ENCODE peak calls at places on chromosome 17, in nine cellular contexts. One of them, this sample, is unnamed.

GRCh38 chr17:6471531-6472465 is 27.5 kb downstream of the PIMREG start:
- DNase-seq in neural progenitor cell: peak; percentile 83
- DNase-seq in EH: peak; percentile 84
- DNase-seq in hippocampal formation: no peak
- DNase-seq in lung: no peak
- DNase-seq in iris pigment epithelial cell: peak; percentile 44
- DNase-seq in skeletal muscle cell: no peak
- DNase-seq in activated naive CD8-positive, alpha-beta T cell treated with anti-CD3 and anti-CD28 coated beads, Interleukin-2, amount 50 U/mL, for 24 hours: no peak
- DNase-seq in HEK293T: no peak
- DNase-seq in this sample: no peak

GRCh38 chr17:41511130-41511529 is 5.7 kb upstream of the KRT13 start:
- DNase-seq in neural progenitor cell: peak; percentile 36
- DNase-seq in EH: no peak
- DNase-seq in hippocampal formation: no peak
- DNase-seq in lung: no peak
- DNase-seq in iris pigment epithelial cell: no peak
- DNase-seq in skeletal muscle cell: no peak
- DNase-seq in activated naive CD8-positive, alpha-beta T cell treated with anti-CD3 and anti-CD28 coated beads, Interleukin-2, amount 50 U/mL, for 24 hours: no peak
- DNase-seq in HEK293T: no peak
- DNase-seq in this sample: no peak

GRCh38 chr17:66526827-66527226 is 224.4 kb downstream of the PRKCA start:
- DNase-seq in neural progenitor cell: no peak
- DNase-seq in EH: no peak
- DNase-seq in hippocampal formation: no peak
- DNase-seq in lung: no peak
- DNase-seq in iris pigment epithelial cell: no peak
- DNase-seq in skeletal muscle cell: no peak
- DNase-seq in activated naive CD8-positive, alpha-beta T cell treated with anti-CD3 and anti-CD28 coated beads, Interleukin-2, amount 50 U/mL, for 24 hours: no peak
- DNase-seq in HEK293T: no peak
- DNase-seq in this sample: no peak

GRCh38 chr17:7356779-7357178 is 1.8 kb downstream of the TMEM95 start:
- DNase-seq in neural progenitor cell: no peak
- DNase-seq in EH: no peak
- DNase-seq in hippocampal formation: no peak
- DNase-seq in lung: no peak
- DNase-seq in iris pigment epithelial cell: no peak
- DNase-seq in skeletal muscle cell: no peak
- DNase-seq in activated naive CD8-positive, alpha-beta T cell treated with anti-CD3 and anti-CD28 coated beads, Interleukin-2, amount 50 U/mL, for 24 hours: no peak
- DNase-seq in HEK293T: no peak
- DNase-seq in this sample: no peak

GRCh38 chr17:37107406-37108083 is 158.8 kb downstream of the AATF start:
- DNase-seq in neural progenitor cell: no peak
- DNase-seq in EH: peak; percentile 7
- DNase-seq in hippocampal formation: peak; percentile 54
- DNase-seq in lung: peak; percentile 64
- DNase-seq in iris pigment epithelial cell: peak; percentile 46
- DNase-seq in skeletal muscle cell: no peak
- DNase-seq in activated naive CD8-positive, alpha-beta T cell treated with anti-CD3 and anti-CD28 coated beads, Interleukin-2, amount 50 U/mL, for 24 hours: no peak
- DNase-seq in HEK293T: no peak
- DNase-seq in this sample: no peak

GRCh38 chr17:36884495-36885160 is 52.6 kb upstream of the LHX1 start:
- DNase-seq in neural progenitor cell: no peak
- DNase-seq in EH: no peak
- DNase-seq in hippocampal formation: no peak
- DNase-seq in lung: no peak
- DNase-seq in iris pigment epithelial cell: no peak
- DNase-seq in skeletal muscle cell: no peak
- DNase-seq in activated naive CD8-positive, alpha-beta T cell treated with anti-CD3 and anti-CD28 coated beads, Interleukin-2, amount 50 U/mL, for 24 hours: no peak
- DNase-seq in HEK293T: no peak
- DNase-seq in this sample: no peak

GRCh38 chr17:40791808-40792436 is 7.8 kb downstream of the KRT28 start:
- DNase-seq in neural progenitor cell: peak; percentile 52
- DNase-seq in EH: peak; percentile 58
- DNase-seq in hippocampal formation: peak; percentile 0
- DNase-seq in lung: no peak
- DNase-seq in iris pigment epithelial cell: peak; percentile 45
- DNase-seq in skeletal muscle cell: no peak
- DNase-seq in activated naive CD8-positive, alpha-beta T cell treated with anti-CD3 and anti-CD28 coated beads, Interleukin-2, amount 50 U/mL, for 24 hours: no peak
- DNase-seq in HEK293T: peak; percentile 10
- DNase-seq in this sample: peak; percentile 16

GRCh38 chr17:6514371-6514770 is 42.0 kb downstream of the PITPNM3 start:
- DNase-seq in neural progenitor cell: no peak
- DNase-seq in EH: no peak
- DNase-seq in hippocampal formation: no peak
- DNase-seq in lung: no peak
- DNase-seq in iris pigment epithelial cell: peak; percentile 8
- DNase-seq in skeletal muscle cell: no peak
- DNase-seq in activated naive CD8-positive, alpha-beta T cell treated with anti-CD3 and anti-CD28 coated beads, Interleukin-2, amount 50 U/mL, for 24 hours: no peak
- DNase-seq in HEK293T: no peak
- DNase-seq in this sample: no peak

GRCh38 chr17:348692-349425 is 3.7 kb downstream of the RPH3AL start:
- DNase-seq in neural progenitor cell: peak; percentile 47
- DNase-seq in EH: no peak
- DNase-seq in hippocampal formation: no peak
- DNase-seq in lung: peak; percentile 63
- DNase-seq in iris pigment epithelial cell: no peak
- DNase-seq in skeletal muscle cell: no peak
- DNase-seq in activated naive CD8-positive, alpha-beta T cell treated with anti-CD3 and anti-CD28 coated beads, Interleukin-2, amount 50 U/mL, for 24 hours: no peak
- DNase-seq in HEK293T: no peak
- DNase-seq in this sample: peak; percentile 51

GRCh38 chr17:74008196-74008595 is 195.3 kb upstream of the RPL38 start:
- DNase-seq in neural progenitor cell: peak; percentile 59
- DNase-seq in EH: no peak
- DNase-seq in hippocampal formation: no peak
- DNase-seq in lung: no peak
- DNase-seq in iris pigment epithelial cell: no peak
- DNase-seq in skeletal muscle cell: no peak
- DNase-seq in activated naive CD8-positive, alpha-beta T cell treated with anti-CD3 and anti-CD28 coated beads, Interleukin-2, amount 50 U/mL, for 24 hours: peak; percentile 30
- DNase-seq in HEK293T: peak; percentile 50
- DNase-seq in this sample: peak; percentile 39

GRCh38 chr17:69714659-69715058 is 300.2 kb downstream of the MAP2K6 start:
- DNase-seq in neural progenitor cell: no peak
- DNase-seq in EH: no peak
- DNase-seq in hippocampal formation: no peak
- DNase-seq in lung: no peak
- DNase-seq in iris pigment epithelial cell: peak; percentile 24
- DNase-seq in skeletal muscle cell: no peak
- DNase-seq in activated naive CD8-positive, alpha-beta T cell treated with anti-CD3 and anti-CD28 coated beads, Interleukin-2, amount 50 U/mL, for 24 hours: no peak
- DNase-seq in HEK293T: no peak
- DNase-seq in this sample: no peak

GRCh38 chr17:45320931-45321461 is 4.2 kb upstream of the MAP3K14 start:
- DNase-seq in neural progenitor cell: no peak
- DNase-seq in EH: peak; percentile 100
- DNase-seq in hippocampal formation: no peak
- DNase-seq in lung: no peak
- DNase-seq in iris pigment epithelial cell: peak; percentile 92
- DNase-seq in skeletal muscle cell: peak; percentile 93
- DNase-seq in activated naive CD8-positive, alpha-beta T cell treated with anti-CD3 and anti-CD28 coated beads, Interleukin-2, amount 50 U/mL, for 24 hours: no peak
- DNase-seq in HEK293T: peak; percentile 54
- DNase-seq in this sample: no peak

GRCh38 chr17:55729484-55729883 is 6.8 kb upstream of the TMEM100 start:
- DNase-seq in neural progenitor cell: no peak
- DNase-seq in EH: no peak
- DNase-seq in hippocampal formation: no peak
- DNase-seq in lung: no peak
- DNase-seq in iris pigment epithelial cell: no peak
- DNase-seq in skeletal muscle cell: no peak
- DNase-seq in activated naive CD8-positive, alpha-beta T cell treated with anti-CD3 and anti-CD28 coated beads, Interleukin-2, amount 50 U/mL, for 24 hours: no peak
- DNase-seq in HEK293T: no peak
- DNase-seq in this sample: no peak

GRCh38 chr17:37365589-37365988 is 10.2 kb upstream of the C17orf78 start:
- DNase-seq in neural progenitor cell: no peak
- DNase-seq in EH: no peak
- DNase-seq in hippocampal formation: no peak
- DNase-seq in lung: no peak
- DNase-seq in iris pigment epithelial cell: peak; percentile 24
- DNase-seq in skeletal muscle cell: no peak
- DNase-seq in activated naive CD8-positive, alpha-beta T cell treated with anti-CD3 and anti-CD28 coated beads, Interleukin-2, amount 50 U/mL, for 24 hours: no peak
- DNase-seq in HEK293T: no peak
- DNase-seq in this sample: no peak

GRCh38 chr17:64077409-64077808 is 52.5 kb downstream of the ERN1 start:
- DNase-seq in neural progenitor cell: no peak
- DNase-seq in EH: no peak
- DNase-seq in hippocampal formation: no peak
- DNase-seq in lung: peak; percentile 57
- DNase-seq in iris pigment epithelial cell: no peak
- DNase-seq in skeletal muscle cell: no peak
- DNase-seq in activated naive CD8-positive, alpha-beta T cell treated with anti-CD3 and anti-CD28 coated beads, Interleukin-2, amount 50 U/mL, for 24 hours: no peak
- DNase-seq in HEK293T: no peak
- DNase-seq in this sample: no peak

GRCh38 chr17:10875984-10876555 is 38.2 kb upstream of the PIRT start:
- DNase-seq in neural progenitor cell: peak; percentile 81
- DNase-seq in EH: peak; percentile 15
- DNase-seq in hippocampal formation: peak; percentile 6
- DNase-seq in lung: peak; percentile 33
- DNase-seq in iris pigment epithelial cell: peak; percentile 20
- DNase-seq in skeletal muscle cell: no peak
- DNase-seq in activated naive CD8-positive, alpha-beta T cell treated with anti-CD3 and anti-CD28 coated beads, Interleukin-2, amount 50 U/mL, for 24 hours: peak; percentile 48
- DNase-seq in HEK293T: peak; percentile 61
- DNase-seq in this sample: no peak

GRCh38 chr17:42275527-42276358 is 448 bp downstream of the STAT5B start:
- DNase-seq in neural progenitor cell: peak; percentile 67
- DNase-seq in EH: peak; percentile 61
- DNase-seq in hippocampal formation: no peak
- DNase-seq in lung: no peak
- DNase-seq in iris pigment epithelial cell: peak; percentile 44
- DNase-seq in skeletal muscle cell: no peak
- DNase-seq in activated naive CD8-positive, alpha-beta T cell treated with anti-CD3 and anti-CD28 coated beads, Interleukin-2, amount 50 U/mL, for 24 hours: peak; percentile 41
- DNase-seq in HEK293T: peak; percentile 19
- DNase-seq in this sample: no peak

GRCh38 chr17:83193336-83194188 is 114.2 kb downstream of the METRNL start:
- DNase-seq in neural progenitor cell: no peak
- DNase-seq in EH: peak; percentile 45
- DNase-seq in hippocampal formation: no peak
- DNase-seq in lung: peak; percentile 47
- DNase-seq in iris pigment epithelial cell: no peak
- DNase-seq in skeletal muscle cell: no peak
- DNase-seq in activated naive CD8-positive, alpha-beta T cell treated with anti-CD3 and anti-CD28 coated beads, Interleukin-2, amount 50 U/mL, for 24 hours: peak; percentile 15
- DNase-seq in HEK293T: no peak
- DNase-seq in this sample: no peak

GRCh38 chr17:79043931-79044320 is 20.0 kb downstream of the C1QTNF1 start:
- DNase-seq in neural progenitor cell: no peak
- DNase-seq in EH: no peak
- DNase-seq in hippocampal formation: no peak
- DNase-seq in lung: no peak
- DNase-seq in iris pigment epithelial cell: no peak
- DNase-seq in skeletal muscle cell: no peak
- DNase-seq in activated naive CD8-positive, alpha-beta T cell treated with anti-CD3 and anti-CD28 coated beads, Interleukin-2, amount 50 U/mL, for 24 hours: no peak
- DNase-seq in HEK293T: no peak
- DNase-seq in this sample: no peak

GRCh38 chr17:63270610-63271009 is 175.5 kb downstream of the CYB561 start:
- DNase-seq in neural progenitor cell: no peak
- DNase-seq in EH: no peak
- DNase-seq in hippocampal formation: no peak
- DNase-seq in lung: no peak
- DNase-seq in iris pigment epithelial cell: no peak
- DNase-seq in skeletal muscle cell: no peak
- DNase-seq in activated naive CD8-positive, alpha-beta T cell treated with anti-CD3 and anti-CD28 coated beads, Interleukin-2, amount 50 U/mL, for 24 hours: no peak
- DNase-seq in HEK293T: no peak
- DNase-seq in this sample: no peak

GRCh38 chr17:73841431-73842060 is 197.3 kb upstream of the SDK2 start:
- DNase-seq in neural progenitor cell: peak; percentile 66
- DNase-seq in EH: no peak
- DNase-seq in hippocampal formation: no peak
- DNase-seq in lung: no peak
- DNase-seq in iris pigment epithelial cell: no peak
- DNase-seq in skeletal muscle cell: no peak
- DNase-seq in activated naive CD8-positive, alpha-beta T cell treated with anti-CD3 and anti-CD28 coated beads, Interleukin-2, amount 50 U/mL, for 24 hours: no peak
- DNase-seq in HEK293T: no peak
- DNase-seq in this sample: peak; percentile 28

GRCh38 chr17:72598705-72599104 is 477.9 kb downstream of the SOX9 start:
- DNase-seq in neural progenitor cell: no peak
- DNase-seq in EH: peak; percentile 39
- DNase-seq in hippocampal formation: no peak
- DNase-seq in lung: no peak
- DNase-seq in iris pigment epithelial cell: no peak
- DNase-seq in skeletal muscle cell: no peak
- DNase-seq in activated naive CD8-positive, alpha-beta T cell treated with anti-CD3 and anti-CD28 coated beads, Interleukin-2, amount 50 U/mL, for 24 hours: no peak
- DNase-seq in HEK293T: no peak
- DNase-seq in this sample: no peak

GRCh38 chr17:42248351-42249179 is 27.6 kb downstream of the STAT5B start:
- DNase-seq in neural progenitor cell: peak; percentile 47
- DNase-seq in EH: peak; percentile 70
- DNase-seq in hippocampal formation: peak; percentile 92
- DNase-seq in lung: peak; percentile 73
- DNase-seq in iris pigment epithelial cell: peak; percentile 98
- DNase-seq in skeletal muscle cell: peak; percentile 65
- DNase-seq in activated naive CD8-positive, alpha-beta T cell treated with anti-CD3 and anti-CD28 coated beads, Interleukin-2, amount 50 U/mL, for 24 hours: peak; percentile 67
- DNase-seq in HEK293T: no peak
- DNase-seq in this sample: peak; percentile 22

GRCh38 chr17:9022553-9023388 is 1.5 kb downstream of the NTN1 start:
- DNase-seq in neural progenitor cell: peak; percentile 68
- DNase-seq in EH: no peak
- DNase-seq in hippocampal formation: no peak
- DNase-seq in lung: no peak
- DNase-seq in iris pigment epithelial cell: peak; percentile 23
- DNase-seq in skeletal muscle cell: no peak
- DNase-seq in activated naive CD8-positive, alpha-beta T cell treated with anti-CD3 and anti-CD28 coated beads, Interleukin-2, amount 50 U/mL, for 24 hours: no peak
- DNase-seq in HEK293T: no peak
- DNase-seq in this sample: no peak

GRCh38 chr17:81025756-81026155 is 9.2 kb upstream of the BAIAP2 start:
- DNase-seq in neural progenitor cell: no peak
- DNase-seq in EH: peak; percentile 32
- DNase-seq in hippocampal formation: peak; percentile 79
- DNase-seq in lung: no peak
- DNase-seq in iris pigment epithelial cell: no peak
- DNase-seq in skeletal muscle cell: no peak
- DNase-seq in activated naive CD8-positive, alpha-beta T cell treated with anti-CD3 and anti-CD28 coated beads, Interleukin-2, amount 50 U/mL, for 24 hours: no peak
- DNase-seq in HEK293T: no peak
- DNase-seq in this sample: no peak

GRCh38 chr17:59785091-59785799 is 77.8 kb downstream of the VMP1 start:
- DNase-seq in neural progenitor cell: no peak
- DNase-seq in EH: peak; percentile 42
- DNase-seq in hippocampal formation: no peak
- DNase-seq in lung: no peak
- DNase-seq in iris pigment epithelial cell: peak; percentile 52
- DNase-seq in skeletal muscle cell: no peak
- DNase-seq in activated naive CD8-positive, alpha-beta T cell treated with anti-CD3 and anti-CD28 coated beads, Interleukin-2, amount 50 U/mL, for 24 hours: no peak
- DNase-seq in HEK293T: no peak
- DNase-seq in this sample: no peak

GRCh38 chr17:17774009-17774881 is 62.5 kb downstream of the SREBF1 start:
- DNase-seq in neural progenitor cell: no peak
- DNase-seq in EH: no peak
- DNase-seq in hippocampal formation: no peak
- DNase-seq in lung: no peak
- DNase-seq in iris pigment epithelial cell: no peak
- DNase-seq in skeletal muscle cell: no peak
- DNase-seq in activated naive CD8-positive, alpha-beta T cell treated with anti-CD3 and anti-CD28 coated beads, Interleukin-2, amount 50 U/mL, for 24 hours: no peak
- DNase-seq in HEK293T: no peak
- DNase-seq in this sample: no peak

GRCh38 chr17:82936768-82937171 is 96.9 kb upstream of the ZNF750 start:
- DNase-seq in neural progenitor cell: no peak
- DNase-seq in EH: no peak
- DNase-seq in hippocampal formation: no peak
- DNase-seq in lung: no peak
- DNase-seq in iris pigment epithelial cell: no peak
- DNase-seq in skeletal muscle cell: no peak
- DNase-seq in activated naive CD8-positive, alpha-beta T cell treated with anti-CD3 and anti-CD28 coated beads, Interleukin-2, amount 50 U/mL, for 24 hours: no peak
- DNase-seq in HEK293T: no peak
- DNase-seq in this sample: no peak

GRCh38 chr17:38749222-38750043 is 1.3 kb upstream of the PCGF2 start:
- DNase-seq in neural progenitor cell: peak; percentile 90
- DNase-seq in EH: peak; percentile 81
- DNase-seq in hippocampal formation: no peak
- DNase-seq in lung: peak; percentile 87
- DNase-seq in iris pigment epithelial cell: peak; percentile 63
- DNase-seq in skeletal muscle cell: no peak
- DNase-seq in activated naive CD8-positive, alpha-beta T cell treated with anti-CD3 and anti-CD28 coated beads, Interleukin-2, amount 50 U/mL, for 24 hours: no peak
- DNase-seq in HEK293T: no peak
- DNase-seq in this sample: peak; percentile 50

GRCh38 chr17:80125656-80126448 is 21.1 kb downstream of the EIF4A3 start:
- DNase-seq in neural progenitor cell: no peak
- DNase-seq in EH: peak; percentile 84
- DNase-seq in hippocampal formation: no peak
- DNase-seq in lung: no peak
- DNase-seq in iris pigment epithelial cell: peak; percentile 72
- DNase-seq in skeletal muscle cell: peak; percentile 35
- DNase-seq in activated naive CD8-positive, alpha-beta T cell treated with anti-CD3 and anti-CD28 coated beads, Interleukin-2, amount 50 U/mL, for 24 hours: no peak
- DNase-seq in HEK293T: no peak
- DNase-seq in this sample: no peak